ENCODE peak calls at places on chromosomes 7 and 10, in seven cellular contexts. U is DMS153; Z is AG08396; F is NCI-H1092; C is neuronal stem cell; X is NCI-H82; M is stimulated activated CD4-positive, alpha-beta T cell treated with anti-CD3 and anti-CD28 coated beads, TNF-alpha, amount 100 ng/mL, for 4 hours. R is an unnamed sample.

GRCh38 chr10:3143791-3144434 is 28.7 kb downstream of the PITRM1 start:
- DNase-seq in X (no peak), M (no peak), Z (no peak), C (no peak), U (no peak), F (no peak), R (no peak)

GRCh38 chr7:50349963-50350944 is 45.7 kb downstream of the IKZF1 start:
- DNase-seq in C (no peak), X (no peak), U (no peak), Z (no peak), M (no peak), F (no peak), R (no peak)

GRCh38 chr10:29658984-29659769 is 24.4 kb upstream of the SVIL start:
- DNase-seq in M (peak; percentile 16), U (no peak), X (peak; percentile 5), C (no peak), F (no peak), Z (peak; percentile 87), R (no peak)

GRCh38 chr7:134792968-134793367 is 13.5 kb downstream of the CALD1 start:
- DNase-seq in F (no peak), Z (no peak), C (no peak), M (no peak), X (no peak), U (no peak), R (no peak)

GRCh38 chr10:28470873-28471704 is 61.8 kb upstream of the WAC start:
- DNase-seq in Z (no peak), M (no peak), U (no peak), C (no peak), F (no peak), X (no peak), R (no peak)

GRCh38 chr10:14579405-14579804 is 195.3 kb downstream of the FAM107B start:
- DNase-seq in C (no peak), M (no peak), U (no peak), F (no peak), Z (no peak), X (no peak), R (no peak)

GRCh38 chr7:148987010-148987750 is 41.1 kb downstream of the PDIA4 start:
- DNase-seq in Z (peak; percentile 90), C (peak; percentile 91), X (peak; percentile 97), U (peak; percentile 75), F (peak; percentile 89), M (peak; percentile 29), R (peak; percentile 60)

GRCh38 chr7:1229334-1229935 is 3.2 kb upstream of the UNCX start:
- DNase-seq in F (no peak), Z (no peak), U (no peak), M (no peak), C (no peak), X (no peak), R (no peak)

GRCh38 chr7:155405399-155406318 is 52.3 kb upstream of the EN2 start:
- DNase-seq in X (peak; percentile 17), Z (peak; percentile 55), U (no peak), C (no peak), F (no peak), M (no peak), R (no peak)

GRCh38 chr7:44277851-44278250 is 47.5 kb downstream of the CAMK2B start:
- DNase-seq in X (no peak), M (no peak), C (no peak), U (no peak), F (no peak), Z (no peak), R (no peak)

GRCh38 chr10:122329416-122329815 is 45.1 kb upstream of the PLEKHA1 start:
- DNase-seq in X (no peak), F (no peak), U (no peak), M (no peak), C (no peak), Z (no peak), R (no peak)

GRCh38 chr7:101707587-101707986 is 78.5 kb upstream of the MYL10 start:
- DNase-seq in X (no peak), U (peak; percentile 55), Z (no peak), M (no peak), F (no peak), C (no peak), R (no peak)

GRCh38 chr7:100367676-100368613 is 5.3 kb upstream of the PILRA start:
- DNase-seq in M (no peak), C (no peak), X (no peak), F (no peak), U (no peak), Z (no peak), R (no peak)

GRCh38 chr7:44631458-44632115 is 25.2 kb downstream of the OGDH start:
- DNase-seq in F (no peak), Z (no peak), M (no peak), X (no peak), U (no peak), C (no peak), R (no peak)

GRCh38 chr10:100982916-100983830 is 4.1 kb downstream of the MRPL43 start:
- DNase-seq in C (no peak), F (no peak), X (peak; percentile 30), Z (no peak), U (no peak), M (no peak), R (no peak)

GRCh38 chr7:17554341-17555015 is 256.0 kb downstream of the AHR start:
- DNase-seq in U (no peak), X (no peak), C (no peak), M (no peak), F (no peak), Z (no peak), R (no peak)

GRCh38 chr7:126790763-126791162 is 462.0 kb downstream of the GRM8 start:
- DNase-seq in M (no peak), U (peak; percentile 50), Z (no peak), X (peak; percentile 46), C (no peak), F (no peak), R (no peak)

GRCh38 chr7:47937065-47937687 is 11.1 kb downstream of the PKD1L1 start:
- DNase-seq in U (no peak), X (no peak), Z (no peak), C (no peak), F (no peak), M (no peak), R (peak; percentile 62)

GRCh38 chr7:114865564-114865963 is 56.3 kb upstream of the MDFIC start:
- DNase-seq in U (no peak), F (no peak), C (peak; percentile 9), Z (peak; percentile 43), M (peak; percentile 31), X (peak; percentile 49), R (peak; percentile 29)

GRCh38 chr7:156640949-156641485 is 443 bp downstream of the RNF32 start:
- DNase-seq in Z (no peak), M (no peak), U (no peak), X (peak; percentile 61), C (no peak), F (peak; percentile 28), R (no peak)

GRCh38 chr10:109282510-109282909 is 640.8 kb downstream of the XPNPEP1 start:
- DNase-seq in X (no peak), M (no peak), Z (peak; percentile 45), U (no peak), C (no peak), F (no peak), R (no peak)

GRCh38 chr10:69022611-69023010 is 34.0 kb downstream of the KIFBP start:
- DNase-seq in F (no peak), C (no peak), X (no peak), M (no peak), Z (no peak), U (no peak), R (no peak)

GRCh38 chr10:103733002-103733419 is 122.4 kb downstream of the SH3PXD2A start:
- DNase-seq in F (no peak), Z (no peak), M (no peak), U (no peak), C (no peak), X (peak; percentile 69), R (no peak)

R was measured in activated B cell treated with CpG ODN at 0.5 μM for 24 hours.